ENCODE peak calls at places on chromosome 9, in eight cellular contexts. One of them, this sample, is unnamed.

GRCh38 chr9:81841326-81841725 is 86.9 kb upstream of the SPATA31D4 start:
- DNase-seq in stromal cell of bone marrow: no peak
- DNase-seq in NCI-H774: no peak
- DNase-seq in HFFc6: no peak
- DNase-seq in HCT116: no peak
- DNase-seq in GM10248: no peak
- DNase-seq in central memory CD4-positive, alpha-beta T cell: no peak
- DNase-seq in A549: no peak
- DNase-seq in this sample: no peak

GRCh38 chr9:31597977-31598376 is 786.5 kb upstream of the ACO1 start:
- DNase-seq in stromal cell of bone marrow: no peak
- DNase-seq in NCI-H774: no peak
- DNase-seq in HFFc6: no peak
- DNase-seq in HCT116: peak
- DNase-seq in GM10248: no peak
- DNase-seq in central memory CD4-positive, alpha-beta T cell: peak
- DNase-seq in A549: no peak
- DNase-seq in this sample: no peak

GRCh38 chr9:92561374-92562329 is 25.9 kb upstream of the ECM2 start:
- DNase-seq in stromal cell of bone marrow: no peak
- DNase-seq in NCI-H774: no peak
- DNase-seq in HFFc6: no peak
- DNase-seq in HCT116: no peak
- DNase-seq in GM10248: no peak
- DNase-seq in central memory CD4-positive, alpha-beta T cell: no peak
- DNase-seq in A549: no peak
- DNase-seq in this sample: no peak

GRCh38 chr9:23790341-23791260 is 35.4 kb downstream of the ELAVL2 start:
- DNase-seq in stromal cell of bone marrow: no peak
- DNase-seq in NCI-H774: no peak
- DNase-seq in HFFc6: no peak
- DNase-seq in HCT116: no peak
- DNase-seq in GM10248: no peak
- DNase-seq in central memory CD4-positive, alpha-beta T cell: no peak
- DNase-seq in A549: no peak
- DNase-seq in this sample: no peak

GRCh38 chr9:8855046-8855445 is 1055.5 kb upstream of the DMAC1 start:
- DNase-seq in stromal cell of bone marrow: no peak
- DNase-seq in NCI-H774: no peak
- DNase-seq in HFFc6: no peak
- DNase-seq in HCT116: no peak
- DNase-seq in GM10248: no peak
- DNase-seq in central memory CD4-positive, alpha-beta T cell: no peak
- DNase-seq in A549: no peak
- DNase-seq in this sample: no peak

GRCh38 chr9:135146766-135147472 is 59.5 kb downstream of the OLFM1 start:
- DNase-seq in stromal cell of bone marrow: no peak
- DNase-seq in NCI-H774: no peak
- DNase-seq in HFFc6: no peak
- DNase-seq in HCT116: no peak
- DNase-seq in GM10248: no peak
- DNase-seq in central memory CD4-positive, alpha-beta T cell: no peak
- DNase-seq in A549: no peak
- DNase-seq in this sample: no peak

GRCh38 chr9:133726401-133727276 is 11.5 kb downstream of the SARDH start:
- DNase-seq in stromal cell of bone marrow: no peak
- DNase-seq in NCI-H774: peak
- DNase-seq in HFFc6: peak
- DNase-seq in HCT116: peak
- DNase-seq in GM10248: peak
- DNase-seq in central memory CD4-positive, alpha-beta T cell: peak
- DNase-seq in A549: peak
- DNase-seq in this sample: no peak

GRCh38 chr9:74497750-74498615 is 848 bp downstream of the RORB start:
- DNase-seq in stromal cell of bone marrow: no peak
- DNase-seq in NCI-H774: no peak
- DNase-seq in HFFc6: no peak
- DNase-seq in HCT116: no peak
- DNase-seq in GM10248: peak
- DNase-seq in central memory CD4-positive, alpha-beta T cell: no peak
- DNase-seq in A549: no peak
- DNase-seq in this sample: no peak

GRCh38 chr9:82606071-82606470 is 456.9 kb downstream of the RASEF start:
- DNase-seq in stromal cell of bone marrow: no peak
- DNase-seq in NCI-H774: no peak
- DNase-seq in HFFc6: no peak
- DNase-seq in HCT116: no peak
- DNase-seq in GM10248: no peak
- DNase-seq in central memory CD4-positive, alpha-beta T cell: no peak
- DNase-seq in A549: no peak
- DNase-seq in this sample: no peak

GRCh38 chr9:22169243-22169642 is 160.1 kb upstream of the CDKN2B start:
- DNase-seq in stromal cell of bone marrow: peak
- DNase-seq in NCI-H774: no peak
- DNase-seq in HFFc6: peak
- DNase-seq in HCT116: no peak
- DNase-seq in GM10248: no peak
- DNase-seq in central memory CD4-positive, alpha-beta T cell: no peak
- DNase-seq in A549: no peak
- DNase-seq in this sample: no peak

GRCh38 chr9:126805546-126806262 is 864 bp downstream of the ZBTB43 start:
- DNase-seq in stromal cell of bone marrow: peak
- DNase-seq in NCI-H774: no peak
- DNase-seq in HFFc6: peak
- DNase-seq in HCT116: peak
- DNase-seq in GM10248: peak
- DNase-seq in central memory CD4-positive, alpha-beta T cell: peak
- DNase-seq in A549: no peak
- DNase-seq in this sample: no peak

GRCh38 chr9:124477211-124478013 is 27.2 kb downstream of the ADGRD2 start:
- DNase-seq in stromal cell of bone marrow: no peak
- DNase-seq in NCI-H774: peak
- DNase-seq in HFFc6: no peak
- DNase-seq in HCT116: no peak
- DNase-seq in GM10248: no peak
- DNase-seq in central memory CD4-positive, alpha-beta T cell: no peak
- DNase-seq in A549: peak
- DNase-seq in this sample: no peak